ENCODE peak calls at places on chromosomes 7 and 10, in five cellular contexts. F, E, C, L and J are unnamed samples.

GRCh38 chr10:14487511-14487909 is 156.8 kb upstream of the FRMD4A start:
- DNase-seq in F (no peak), E (no peak), C (peak), L (no peak), J (peak)

GRCh38 chr7:95725170-95725569 is 47.2 kb upstream of the DYNC1I1 start:
- DNase-seq in F (no peak), E (no peak), C (peak), L (peak), J (no peak)

GRCh38 chr10:126439947-126440346 is 51.7 kb upstream of the ADAM12 start:
- DNase-seq in F (no peak), E (no peak), C (no peak), L (no peak), J (no peak)

GRCh38 chr7:12670071-12670729 is 17.2 kb upstream of the ARL4A start:
- DNase-seq in F (no peak), E (peak), C (no peak), L (no peak), J (no peak)

GRCh38 chr10:109972372-109973001 is 35.3 kb upstream of the ADD3 start:
- DNase-seq in F (no peak), E (no peak), C (no peak), L (no peak), J (no peak)

GRCh38 chr7:7565746-7566650 is 686 bp upstream of the MIOS start:
- DNase-seq in F (no peak), E (no peak), C (no peak), L (no peak), J (peak)

GRCh38 chr7:99459087-99459486 is 6.9 kb downstream of the ATP5MF start:
- DNase-seq in F (no peak), E (no peak), C (no peak), L (peak), J (peak)

GRCh38 chr10:35546824-35547225 is 58.3 kb upstream of the GJD4 start:
- DNase-seq in F (no peak), E (no peak), C (no peak), L (no peak), J (peak)

GRCh38 chr7:91408388-91409154 is 144.3 kb downstream of the FZD1 start:
- DNase-seq in F (no peak), E (no peak), C (no peak), L (no peak), J (no peak)

GRCh38 chr10:26627320-26627719 is 70.2 kb upstream of the PDSS1 start:
- DNase-seq in F (no peak), E (no peak), C (peak), L (no peak), J (no peak)

GRCh38 chr10:25808372-25808771 is 125.7 kb upstream of the MYO3A start:
- DNase-seq in F (no peak), E (no peak), C (no peak), L (no peak), J (no peak)

GRCh38 chr10:122957474-122957873 is 3.4 kb upstream of the C10orf88 start:
- DNase-seq in F (no peak), E (no peak), C (peak), L (no peak), J (peak)

GRCh38 chr10:105691811-105692210 is 1050.7 kb downstream of the SORCS3 start:
- DNase-seq in F (no peak), E (no peak), C (peak), L (no peak), J (peak)

GRCh38 chr7:79281406-79281805 is 172.1 kb downstream of the MAGI2 start:
- DNase-seq in F (no peak), E (no peak), C (no peak), L (no peak), J (no peak)

GRCh38 chr7:138568655-138569054 is 108.6 kb downstream of the TRIM24 start:
- DNase-seq in F (no peak), E (no peak), C (no peak), L (no peak), J (no peak)

GRCh38 chr10:72659694-72660093 is 32.2 kb upstream of the MCU start:
- DNase-seq in F (no peak), E (no peak), C (peak), L (no peak), J (no peak)

GRCh38 chr10:52653510-52653909 is 119.1 kb downstream of the MBL2 start:
- DNase-seq in F (no peak), E (no peak), C (no peak), L (no peak), J (no peak)

GRCh38 chr10:99761395-99761794 is 21.0 kb upstream of the ABCC2 start:
- DNase-seq in F (no peak), E (no peak), C (no peak), L (no peak), J (no peak)

GRCh38 chr7:157553256-157553655 is 216.5 kb downstream of the DNAJB6 start:
- DNase-seq in F (no peak), E (no peak), C (no peak), L (no peak), J (no peak)

GRCh38 chr7:158016171-158017087 is 571.2 kb downstream of the PTPRN2 start:
- DNase-seq in F (no peak), E (no peak), C (no peak), L (no peak), J (no peak)

GRCh38 chr10:123472606-123473005 is 193.5 kb upstream of the GPR26 start:
- DNase-seq in F (no peak), E (no peak), C (no peak), L (no peak), J (no peak)

GRCh38 chr7:45136106-45137060 is 21.2 kb upstream of the RAMP3 start:
- DNase-seq in F (peak), E (peak), C (peak), L (peak), J (peak)

GRCh38 chr10:1432161-1432560 is 305.2 kb downstream of the ADARB2 start:
- DNase-seq in F (no peak), E (no peak), C (no peak), L (no peak), J (no peak)

GRCh38 chr7:149140784-149141183 is 6.5 kb upstream of the ZNF398 start:
- DNase-seq in F (no peak), E (peak), C (no peak), L (no peak), J (no peak)

GRCh38 chr7:157771-158251 is 34.6 kb upstream of the FAM20C start:
- DNase-seq in F (no peak), E (no peak), C (no peak), L (no peak), J (no peak)